ENCODE peak calls at places on chromosomes 3 and 15, in seven cellular contexts. One of them, this sample, is unnamed.

GRCh38 chr3:184525337-184526157 is 36.0 kb upstream of the EPHB3 start:
- DNase-seq in ovary: peak
- DNase-seq in adrenal gland: no peak
- DNase-seq in esophagus squamous epithelium: no peak
- DNase-seq in heart left ventricle: no peak
- DNase-seq in breast epithelium: peak
- DNase-seq in GM12878: no peak
- DNase-seq in this sample: no peak

GRCh38 chr15:85854345-85855097 is 59.8 kb upstream of the KLHL25 start:
- DNase-seq in ovary: no peak
- DNase-seq in adrenal gland: peak
- DNase-seq in esophagus squamous epithelium: no peak
- DNase-seq in heart left ventricle: peak
- DNase-seq in breast epithelium: no peak
- DNase-seq in GM12878: no peak
- DNase-seq in this sample: peak

GRCh38 chr15:74307827-74308642 is 59.4 kb downstream of the CYP11A1 start:
- DNase-seq in ovary: peak
- DNase-seq in adrenal gland: peak
- DNase-seq in esophagus squamous epithelium: no peak
- DNase-seq in heart left ventricle: peak
- DNase-seq in breast epithelium: peak
- DNase-seq in GM12878: no peak
- DNase-seq in this sample: peak

GRCh38 chr3:179973024-179973423 is 63.7 kb downstream of the PEX5L start:
- DNase-seq in ovary: no peak
- DNase-seq in adrenal gland: no peak
- DNase-seq in esophagus squamous epithelium: no peak
- DNase-seq in heart left ventricle: no peak
- DNase-seq in breast epithelium: no peak
- DNase-seq in GM12878: no peak
- DNase-seq in this sample: no peak

GRCh38 chr3:32733631-32734229 is 48.7 kb downstream of the CNOT10 start:
- DNase-seq in ovary: no peak
- DNase-seq in adrenal gland: no peak
- DNase-seq in esophagus squamous epithelium: no peak
- DNase-seq in heart left ventricle: no peak
- DNase-seq in breast epithelium: no peak
- DNase-seq in GM12878: peak
- DNase-seq in this sample: peak

GRCh38 chr3:30989266-30989799 is 94.9 kb upstream of the GADL1 start:
- DNase-seq in ovary: no peak
- DNase-seq in adrenal gland: no peak
- DNase-seq in esophagus squamous epithelium: no peak
- DNase-seq in heart left ventricle: no peak
- DNase-seq in breast epithelium: no peak
- DNase-seq in GM12878: no peak
- DNase-seq in this sample: no peak

GRCh38 chr3:197547618-197548017 is 8.2 kb downstream of the BDH1 start:
- DNase-seq in ovary: no peak
- DNase-seq in adrenal gland: no peak
- DNase-seq in esophagus squamous epithelium: no peak
- DNase-seq in heart left ventricle: no peak
- DNase-seq in breast epithelium: no peak
- DNase-seq in GM12878: no peak
- DNase-seq in this sample: no peak

GRCh38 chr3:145869958-145870357 is 291.0 kb downstream of the PLOD2 start:
- DNase-seq in ovary: no peak
- DNase-seq in adrenal gland: no peak
- DNase-seq in esophagus squamous epithelium: no peak
- DNase-seq in heart left ventricle: no peak
- DNase-seq in breast epithelium: no peak
- DNase-seq in GM12878: peak
- DNase-seq in this sample: no peak

GRCh38 chr3:98699132-98699531 is 64.0 kb upstream of the ST3GAL6 start:
- DNase-seq in ovary: no peak
- DNase-seq in adrenal gland: no peak
- DNase-seq in esophagus squamous epithelium: no peak
- DNase-seq in heart left ventricle: no peak
- DNase-seq in breast epithelium: peak
- DNase-seq in GM12878: no peak
- DNase-seq in this sample: no peak

GRCh38 chr15:99090011-99090699 is 14.7 kb upstream of the SYNM start:
- DNase-seq in ovary: no peak
- DNase-seq in adrenal gland: no peak
- DNase-seq in esophagus squamous epithelium: no peak
- DNase-seq in heart left ventricle: no peak
- DNase-seq in breast epithelium: no peak
- DNase-seq in GM12878: peak
- DNase-seq in this sample: no peak

GRCh38 chr15:54790693-54791092 is 406.0 kb downstream of the RSL24D1 start:
- DNase-seq in ovary: no peak
- DNase-seq in adrenal gland: no peak
- DNase-seq in esophagus squamous epithelium: no peak
- DNase-seq in heart left ventricle: no peak
- DNase-seq in breast epithelium: no peak
- DNase-seq in GM12878: no peak
- DNase-seq in this sample: no peak

GRCh38 chr15:45702041-45702440 is 67.2 kb downstream of the SQOR start:
- DNase-seq in ovary: no peak
- DNase-seq in adrenal gland: no peak
- DNase-seq in esophagus squamous epithelium: no peak
- DNase-seq in heart left ventricle: no peak
- DNase-seq in breast epithelium: no peak
- DNase-seq in GM12878: no peak
- DNase-seq in this sample: no peak

GRCh38 chr3:38090453-38090852 is 46.5 kb downstream of the ACAA1 start:
- DNase-seq in ovary: no peak
- DNase-seq in adrenal gland: no peak
- DNase-seq in esophagus squamous epithelium: no peak
- DNase-seq in heart left ventricle: no peak
- DNase-seq in breast epithelium: no peak
- DNase-seq in GM12878: no peak
- DNase-seq in this sample: no peak

GRCh38 chr15:90982135-90982534 is 12.2 kb downstream of the PRC1 start:
- DNase-seq in ovary: no peak
- DNase-seq in adrenal gland: no peak
- DNase-seq in esophagus squamous epithelium: no peak
- DNase-seq in heart left ventricle: no peak
- DNase-seq in breast epithelium: no peak
- DNase-seq in GM12878: no peak
- DNase-seq in this sample: no peak

GRCh38 chr3:127970966-127971592 is 56.0 kb downstream of the KBTBD12 start:
- DNase-seq in ovary: no peak
- DNase-seq in adrenal gland: peak
- DNase-seq in esophagus squamous epithelium: no peak
- DNase-seq in heart left ventricle: no peak
- DNase-seq in breast epithelium: peak
- DNase-seq in GM12878: peak
- DNase-seq in this sample: peak

GRCh38 chr3:143751643-143752178 is 96.6 kb downstream of the SLC9A9 start:
- DNase-seq in ovary: no peak
- DNase-seq in adrenal gland: no peak
- DNase-seq in esophagus squamous epithelium: no peak
- DNase-seq in heart left ventricle: no peak
- DNase-seq in breast epithelium: no peak
- DNase-seq in GM12878: peak
- DNase-seq in this sample: no peak

GRCh38 chr3:79247367-79248103 is 520.3 kb downstream of the ROBO1 start:
- DNase-seq in ovary: no peak
- DNase-seq in adrenal gland: no peak
- DNase-seq in esophagus squamous epithelium: no peak
- DNase-seq in heart left ventricle: peak
- DNase-seq in breast epithelium: no peak
- DNase-seq in GM12878: no peak
- DNase-seq in this sample: no peak

GRCh38 chr15:99487337-99487730 is 78.5 kb upstream of the MEF2A start:
- DNase-seq in ovary: no peak
- DNase-seq in adrenal gland: peak
- DNase-seq in esophagus squamous epithelium: no peak
- DNase-seq in heart left ventricle: no peak
- DNase-seq in breast epithelium: no peak
- DNase-seq in GM12878: no peak
- DNase-seq in this sample: no peak

GRCh38 chr3:73332558-73332957 is 271.1 kb downstream of the EBLN2 start:
- DNase-seq in ovary: no peak
- DNase-seq in adrenal gland: no peak
- DNase-seq in esophagus squamous epithelium: no peak
- DNase-seq in heart left ventricle: no peak
- DNase-seq in breast epithelium: no peak
- DNase-seq in GM12878: no peak
- DNase-seq in this sample: no peak

GRCh38 chr15:77076325-77076915 is 5.5 kb upstream of the TSPAN3 start:
- DNase-seq in ovary: no peak
- DNase-seq in adrenal gland: no peak
- DNase-seq in esophagus squamous epithelium: no peak
- DNase-seq in heart left ventricle: no peak
- DNase-seq in breast epithelium: no peak
- DNase-seq in GM12878: no peak
- DNase-seq in this sample: no peak

GRCh38 chr15:34753236-34753894 is 1.4 kb downstream of the GJD2 start:
- DNase-seq in ovary: no peak
- DNase-seq in adrenal gland: peak
- DNase-seq in esophagus squamous epithelium: no peak
- DNase-seq in heart left ventricle: peak
- DNase-seq in breast epithelium: no peak
- DNase-seq in GM12878: no peak
- DNase-seq in this sample: no peak

GRCh38 chr3:80734955-80735354 is 967.2 kb upstream of the ROBO1 start:
- DNase-seq in ovary: no peak
- DNase-seq in adrenal gland: no peak
- DNase-seq in esophagus squamous epithelium: no peak
- DNase-seq in heart left ventricle: no peak
- DNase-seq in breast epithelium: no peak
- DNase-seq in GM12878: no peak
- DNase-seq in this sample: no peak
- TF ChIP-seq POLR2A in ovary: no peak
- TF ChIP-seq POLR2A in adrenal gland: no peak
- TF ChIP-seq POLR2A in esophagus squamous epithelium: no peak
- TF ChIP-seq POLR2A in heart left ventricle: no peak
- TF ChIP-seq POLR2A in breast epithelium: no peak
- TF ChIP-seq POLR2A in GM12878: no peak
- TF ChIP-seq POLR2A in this sample: no peak

GRCh38 chr3:12405432-12406272 is 78.6 kb upstream of the TSEN2 start:
- DNase-seq in ovary: peak
- DNase-seq in adrenal gland: peak
- DNase-seq in esophagus squamous epithelium: peak
- DNase-seq in heart left ventricle: peak
- DNase-seq in breast epithelium: peak
- DNase-seq in GM12878: no peak
- DNase-seq in this sample: peak
- TF ChIP-seq POLR2A in ovary: no peak
- TF ChIP-seq POLR2A in adrenal gland: no peak
- TF ChIP-seq POLR2A in esophagus squamous epithelium: no peak
- TF ChIP-seq POLR2A in heart left ventricle: no peak
- TF ChIP-seq POLR2A in breast epithelium: no peak
- TF ChIP-seq POLR2A in GM12878: no peak
- TF ChIP-seq POLR2A in this sample: no peak

DNA sequence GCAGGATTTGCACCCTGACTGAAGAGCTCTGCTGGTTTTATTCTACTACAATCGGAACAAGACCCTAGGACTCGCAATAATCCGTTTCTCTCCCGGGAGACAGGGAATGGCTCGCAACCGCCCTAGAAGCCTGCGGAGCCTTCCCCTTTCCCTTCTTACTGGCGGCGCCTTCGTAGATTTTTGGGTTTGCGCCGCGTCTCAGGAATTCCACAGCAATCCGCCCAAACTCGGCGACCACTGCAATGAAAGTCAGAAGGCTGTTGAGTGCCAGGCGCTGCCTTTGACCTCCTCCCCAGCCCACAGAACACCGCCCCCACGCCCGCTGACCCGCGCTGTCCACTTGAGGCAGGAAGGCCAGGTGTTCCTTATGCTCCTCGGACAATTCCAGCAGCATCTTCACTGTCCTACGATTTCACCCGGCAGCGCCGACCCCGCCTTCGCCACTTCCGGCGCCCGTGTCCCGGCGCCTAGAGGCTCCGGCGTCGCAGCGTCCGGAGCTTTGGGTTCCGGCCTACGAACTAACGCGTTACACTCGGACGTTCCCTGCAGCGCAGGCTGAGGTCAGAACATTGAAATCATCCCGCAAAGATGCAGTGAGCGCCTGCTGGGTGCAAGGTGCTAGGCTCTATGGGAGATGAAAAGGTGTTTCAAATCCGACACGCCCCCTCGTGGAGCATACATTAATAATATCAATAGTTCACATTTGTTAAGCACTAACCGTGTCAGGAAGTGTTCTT is at the start of gene COMMD2:
- DNase-seq in ovary: peak
- DNase-seq in adrenal gland: peak
- DNase-seq in esophagus squamous epithelium: peak
- DNase-seq in heart left ventricle: peak
- DNase-seq in breast epithelium: peak
- DNase-seq in GM12878: peak
- DNase-seq in this sample: peak
- TF ChIP-seq POLR2A in ovary: peak
- TF ChIP-seq POLR2A in adrenal gland: peak
- TF ChIP-seq POLR2A in esophagus squamous epithelium: peak
- TF ChIP-seq POLR2A in heart left ventricle: no peak
- TF ChIP-seq POLR2A in breast epithelium: peak
- TF ChIP-seq POLR2A in GM12878: peak
- TF ChIP-seq POLR2A in this sample: no peak

DNA sequence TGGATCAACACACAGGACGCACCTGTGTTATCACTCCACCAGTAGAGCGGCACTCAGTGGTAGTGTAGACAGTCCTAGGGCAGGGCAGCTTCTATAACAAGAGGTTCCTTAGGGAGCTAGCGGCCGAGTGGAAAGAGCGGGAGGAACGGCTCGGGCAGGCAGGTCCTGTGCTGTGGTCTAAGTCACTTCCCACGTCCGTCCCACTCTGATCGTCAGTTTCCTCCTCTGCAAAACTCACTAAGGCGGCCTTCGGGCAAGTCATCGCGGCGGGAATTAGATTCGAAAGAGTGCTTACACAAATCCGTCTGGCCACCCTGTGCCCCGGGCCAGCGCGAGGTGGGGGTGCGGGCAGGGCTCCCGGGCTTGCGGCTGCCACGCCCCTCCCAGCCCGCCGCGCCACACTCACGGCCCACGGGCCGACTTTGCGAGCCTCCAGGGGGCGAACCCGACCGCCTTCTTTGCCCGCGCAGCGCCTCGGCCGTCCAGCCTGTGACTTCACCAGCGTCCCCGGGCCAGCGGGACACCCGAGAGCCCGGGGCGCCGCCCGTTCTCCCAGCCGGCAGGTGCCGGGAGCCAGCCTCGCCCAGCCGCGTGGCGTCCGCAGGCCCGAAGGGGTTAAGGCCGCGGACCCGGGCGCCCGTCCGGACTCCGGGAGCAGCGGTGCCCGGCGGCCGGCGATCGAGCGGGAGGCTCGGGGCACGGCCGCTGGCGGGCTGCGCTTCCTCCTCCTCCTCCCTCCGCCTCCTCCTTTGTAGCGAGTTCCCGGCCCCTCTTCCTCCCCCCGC is 426 bp upstream of the CORO2B start:
- DNase-seq in ovary: peak
- DNase-seq in adrenal gland: peak
- DNase-seq in esophagus squamous epithelium: no peak
- DNase-seq in heart left ventricle: peak
- DNase-seq in breast epithelium: peak
- DNase-seq in GM12878: no peak
- DNase-seq in this sample: no peak
- TF ChIP-seq POLR2A in ovary: peak
- TF ChIP-seq POLR2A in adrenal gland: no peak
- TF ChIP-seq POLR2A in esophagus squamous epithelium: no peak
- TF ChIP-seq POLR2A in heart left ventricle: no peak
- TF ChIP-seq POLR2A in breast epithelium: no peak
- TF ChIP-seq POLR2A in GM12878: no peak
- TF ChIP-seq POLR2A in this sample: no peak

GRCh38 chr3:119676771-119677640 is at the start of gene COX17:
- DNase-seq in ovary: peak
- DNase-seq in adrenal gland: peak
- DNase-seq in esophagus squamous epithelium: peak
- DNase-seq in heart left ventricle: peak
- DNase-seq in breast epithelium: peak
- DNase-seq in GM12878: peak
- DNase-seq in this sample: peak
- TF ChIP-seq POLR2A in ovary: peak
- TF ChIP-seq POLR2A in adrenal gland: peak
- TF ChIP-seq POLR2A in esophagus squamous epithelium: peak
- TF ChIP-seq POLR2A in heart left ventricle: no peak
- TF ChIP-seq POLR2A in breast epithelium: peak
- TF ChIP-seq POLR2A in GM12878: peak
- TF ChIP-seq POLR2A in this sample: peak